ENCODE peak calls at places on chromosome 4, in six cellular contexts. B is heart left ventricle, F is astrocyte of the spinal cord, E is pancreas, I is dorsolateral prefrontal cortex, Q is HFF-Myc. M is an unnamed sample.

GRCh38 chr4:95348418-95348817 is 200.4 kb downstream of the UNC5C start:
- DNase-seq in E (no peak), Q (no peak), F (no peak), B (no peak), I (no peak), M (no peak)

GRCh38 chr4:147312376-147313046 is 168.4 kb upstream of the EDNRA start:
- DNase-seq in E (no peak), B (no peak), F (peak; percentile 38), I (no peak), Q (peak; percentile 19), M (peak; percentile 44)

GRCh38 chr4:306551-306961 is 1.3 kb upstream of the ZNF732 start:
- DNase-seq in F (no peak), I (no peak), E (no peak), Q (no peak), B (no peak), M (no peak)

GRCh38 chr4:166198041-166198440 is 325.0 kb downstream of the TLL1 start:
- DNase-seq in I (no peak), E (no peak), F (no peak), B (no peak), Q (no peak), M (no peak)

GRCh38 chr4:89707467-89707866 is 129.5 kb downstream of the SNCA start:
- DNase-seq in F (no peak), I (no peak), B (no peak), Q (no peak), E (no peak), M (no peak)

GRCh38 chr4:53885668-53886067 is 178.7 kb downstream of the CHIC2 start:
- DNase-seq in B (peak; percentile 51), F (no peak), E (no peak), Q (no peak), I (no peak), M (no peak)

GRCh38 chr4:144647095-144647959 is 1.4 kb downstream of the HHIP start:
- DNase-seq in E (no peak), F (peak; percentile 75), B (no peak), I (no peak), Q (no peak), M (peak; percentile 53)

GRCh38 chr4:140052050-140052449 is 101.9 kb downstream of the MAML3 start:
- DNase-seq in F (peak; percentile 48), Q (no peak), I (peak; percentile 48), E (peak; percentile 39), B (peak; percentile 51), M (peak; percentile 58)

GRCh38 chr4:184805462-184806245 is 20.1 kb downstream of the ACSL1 start:
- DNase-seq in Q (no peak), I (peak; percentile 66), F (no peak), B (peak; percentile 83), E (peak; percentile 82), M (peak; percentile 10)

GRCh38 chr4:80484707-80485106 is 149.2 kb downstream of the CFAP299 start:
- DNase-seq in E (no peak), Q (no peak), F (no peak), I (no peak), B (no peak), M (no peak)

GRCh38 chr4:26217429-26217828 is 103.4 kb upstream of the RBPJ start:
- DNase-seq in I (no peak), E (no peak), Q (no peak), B (no peak), F (no peak), M (no peak)

GRCh38 chr4:22463179-22463578 is 52.7 kb downstream of the ADGRA3 start:
- DNase-seq in F (no peak), E (no peak), I (no peak), Q (no peak), B (no peak), M (no peak)

GRCh38 chr4:149980941-149981340 is 97.3 kb upstream of the DCLK2 start:
- DNase-seq in E (peak; percentile 19), I (peak; percentile 63), Q (peak; percentile 65), F (peak; percentile 59), B (peak; percentile 32), M (peak; percentile 69)

GRCh38 chr4:127832585-127832984 is 48.1 kb upstream of the PLK4 start:
- DNase-seq in B (no peak), E (no peak), I (no peak), Q (no peak), F (no peak), M (no peak)

GRCh38 chr4:64713256-64713840 is 304.1 kb upstream of the TECRL start:
- DNase-seq in Q (no peak), B (no peak), F (peak; percentile 51), E (no peak), I (no peak), M (peak; percentile 30)

GRCh38 chr4:94453534-94453963 is 1.8 kb downstream of the PDLIM5 start:
- DNase-seq in Q (no peak), B (no peak), F (no peak), E (no peak), I (no peak), M (no peak)

GRCh38 chr4:88054229-88054628 is 46.8 kb downstream of the PKD2 start:
- DNase-seq in I (no peak), B (no peak), F (no peak), Q (no peak), E (no peak), M (peak; percentile 74)
- H3K4me3 ChIP-seq in I (no peak overlapping the region), B (no peak overlapping the region), F (no peak overlapping the region), Q (no peak overlapping the region), E (no peak overlapping the region), M (no peak overlapping the region)

DNA sequence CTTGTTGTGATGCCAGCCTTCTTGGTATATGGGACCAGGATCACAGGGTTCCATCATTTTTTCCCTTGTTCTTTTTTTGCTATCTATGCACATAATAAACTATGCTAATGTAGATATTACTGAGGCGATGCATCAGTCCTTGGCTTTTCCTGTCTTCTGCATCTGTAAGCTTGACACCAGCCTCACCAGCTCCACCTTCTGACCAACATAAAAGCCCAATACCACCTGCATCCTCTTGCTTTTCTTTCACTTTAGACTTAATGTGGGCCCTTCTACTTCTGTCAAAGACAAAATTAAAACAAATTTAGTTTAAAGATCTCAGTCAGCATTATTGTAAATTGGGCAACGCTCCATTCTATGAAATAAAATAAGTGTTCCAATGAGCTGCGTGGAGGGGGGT is 1718.8 kb upstream of the PCDH10 start:
- DNase-seq in I (no peak), F (no peak), E (no peak), B (no peak), Q (no peak), M (no peak)
- TF ChIP-seq CTCF in I (no peak), F (no peak), E (no peak), B (no peak), Q (no peak), M (no peak)

GRCh38 chr4:110610940-110611785 is 11.7 kb downstream of the PITX2 start:
- DNase-seq in I (no peak), F (no peak), Q (no peak), E (no peak), B (no peak), M (no peak)
- H3K4me3 ChIP-seq in I (no peak overlapping the region), F (no peak overlapping the region), Q (peak overlapping the region; percentile 3), E (no peak overlapping the region), B (no peak overlapping the region), M (peak overlapping the region; percentile 17)

GRCh38 chr4:71772592-71772991 is 11.3 kb downstream of the GC start:
- DNase-seq in B (no peak), F (no peak), E (no peak), Q (no peak), I (no peak), M (no peak)
- TF ChIP-seq CTCF in B (peak; percentile 16), F (no peak), E (no peak), Q (no peak), I (no peak), M (no peak)

GRCh38 chr4:100188829-100189228 is 1.4 kb downstream of the DDIT4L start:
- DNase-seq in E (no peak), Q (no peak), F (no peak), I (no peak), B (no peak), M (no peak)

GRCh38 chr4:100189820-100190642 is at the start of gene DDIT4L:
- DNase-seq in F (peak; percentile 36), E (peak; percentile 55), B (no peak), Q (no peak), I (peak; percentile 49), M (peak; percentile 40)

GRCh38 chr4:100187781-100188180 is 2.5 kb downstream of the DDIT4L start:
- DNase-seq in I (no peak), Q (no peak), F (no peak), B (no peak), E (no peak), M (no peak)

DNA sequence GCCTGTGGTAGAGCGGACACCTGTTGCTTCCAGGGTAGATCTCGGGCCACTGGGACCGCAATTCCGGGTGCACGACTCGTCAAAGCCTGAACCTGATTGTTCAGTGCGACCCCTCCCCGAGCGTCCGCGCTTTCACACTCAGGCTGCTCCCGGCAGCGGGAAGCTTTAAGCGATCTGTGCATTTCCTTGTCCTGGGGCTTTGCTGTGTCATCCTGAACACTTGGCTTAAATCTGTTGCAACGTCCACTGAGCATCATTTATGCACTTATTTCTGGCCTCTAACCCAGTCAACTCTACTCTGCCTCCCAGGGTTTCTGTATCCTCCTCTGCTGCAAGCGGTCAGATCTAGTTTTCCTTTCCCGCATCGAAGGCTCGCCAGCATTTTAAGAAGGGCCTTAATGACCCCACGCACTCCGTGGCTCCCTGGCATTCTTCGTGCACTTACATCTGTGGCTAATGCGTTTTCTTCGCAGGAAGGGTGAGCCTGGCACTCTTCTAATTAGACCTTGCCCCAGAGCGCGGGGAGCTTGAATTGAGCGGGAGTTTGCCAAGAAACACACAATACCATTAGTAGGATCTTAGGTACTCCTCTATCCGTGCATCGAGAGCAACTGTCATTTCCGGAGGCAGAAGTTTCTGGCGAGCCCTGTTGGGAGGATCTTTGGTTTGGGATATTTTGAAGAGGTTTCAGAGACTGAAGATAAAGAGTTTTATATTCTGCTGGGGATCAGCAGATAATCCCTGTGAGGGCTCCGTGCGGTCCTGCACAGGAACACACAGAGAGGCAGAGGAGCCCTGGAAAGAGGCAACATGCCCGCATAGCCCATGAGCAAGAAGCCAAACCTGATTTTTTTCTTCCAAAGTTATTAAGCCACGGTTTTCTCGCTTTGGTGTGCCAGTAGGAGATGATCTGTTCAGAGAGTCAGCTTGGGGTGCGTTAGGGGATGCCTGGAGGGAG is 654 bp upstream of the DDIT4L start:
- DNase-seq in Q (no peak), B (no peak), E (no peak), F (peak; percentile 36), I (no peak), M (peak; percentile 79)
- H3K4me3 ChIP-seq in Q (peak overlapping the region; percentile 53), B (peak overlapping the region; percentile 58), E (peak overlapping the region; percentile 45), F (peak overlapping the region; percentile 55), I (peak overlapping the region; percentile 65), M (peak overlapping the region; percentile 55)

GRCh38 chr4:113978561-113979156 is 788 bp downstream of the ARSJ start:
- DNase-seq in E (no peak), Q (no peak), F (peak; percentile 56), B (peak; percentile 19), I (no peak), M (no peak)

GRCh38 chr4:113978105-113978504 is 1.3 kb downstream of the ARSJ start:
- DNase-seq in I (no peak), E (no peak), Q (no peak), B (no peak), F (peak; percentile 34), M (no peak)

GRCh38 chr4:113979973-113980615 is 647 bp upstream of the ARSJ start:
- DNase-seq in E (no peak), Q (no peak), B (no peak), F (peak; percentile 68), I (no peak), M (no peak)

GRCh38 chr4:113976937-113977855 is 2.3 kb downstream of the ARSJ start:
- DNase-seq in F (peak; percentile 51), E (no peak), Q (no peak), I (no peak), B (no peak), M (peak; percentile 33)

GRCh38 chr4:113979157-113979972 is at the start of gene ARSJ:
- DNase-seq in E (peak; percentile 32), B (peak; percentile 51), I (peak; percentile 42), F (peak; percentile 88), Q (peak; percentile 63), M (peak; percentile 88)
- TF ChIP-seq CTCF in E (no peak), B (peak; percentile 7), I (no peak), F (peak; percentile 26), Q (no peak), M (peak; percentile 11)